ENCODE peak calls at places on chromosome 19, in six cellular contexts. J is neural progenitor cell, L is psoas muscle, T is neuronal stem cell, Y is mucosa of descending colon, R is HAP-1. Q is an unnamed sample. For H3K4me1, the result is how much of the 10 kb centered on the place peaks cover.

GRCh38 chr19:39792999-39793546 is 14.4 kb downstream of the LEUTX start:
- DNase-seq in L (peak), R (peak), T (peak), Y (peak), J (peak), Q (peak)

GRCh38 chr19:16330368-16330801 is 5.8 kb downstream of the KLF2 start:
- DNase-seq in L (peak), J (no peak), R (no peak), T (no peak), Y (peak), Q (peak)

GRCh38 chr19:58514564-58515020 is 2.8 kb upstream of the SLC27A5 start:
- DNase-seq in J (no peak), Y (no peak), R (no peak), L (no peak), T (no peak), Q (no peak)

GRCh38 chr19:35048911-35049411 is 7.4 kb downstream of the HPN start:
- DNase-seq in T (no peak), L (peak), Y (no peak), J (no peak), R (no peak), Q (no peak)

GRCh38 chr19:30207357-30207756 is 164.8 kb upstream of the ZNF536 start:
- DNase-seq in T (no peak), Y (no peak), L (no peak), R (no peak), J (no peak), Q (no peak)

GRCh38 chr19:45809643-45810159 is 5.4 kb downstream of the RSPH6A start:
- DNase-seq in R (no peak), T (no peak), L (no peak), Y (peak), J (no peak), Q (no peak)

GRCh38 chr19:33403221-33403972 is 29.9 kb downstream of the CEBPG start:
- DNase-seq in Y (peak), T (no peak), R (no peak), L (peak), J (no peak), Q (peak)

GRCh38 chr19:4361152-4362037 is 18.0 kb downstream of the MPND start:
- DNase-seq in L (no peak), Y (no peak), R (no peak), J (peak), T (no peak), Q (no peak)

GRCh38 chr19:390386-391198 is 18.4 kb downstream of the C2CD4C start:
- DNase-seq in J (no peak), Y (no peak), T (no peak), L (no peak), R (peak), Q (peak)

GRCh38 chr19:46787331-46788100 is 878 bp downstream of the SLC1A5 start:
- DNase-seq in L (peak), Y (peak), R (peak), J (peak), T (peak), Q (peak)

GRCh38 chr19:12052057-12052570 is 647 bp downstream of the ZNF878 start:
- DNase-seq in L (no peak), R (no peak), Y (no peak), T (no peak), J (no peak), Q (no peak)

GRCh38 chr19:7871530-7872305 is 2.5 kb downstream of the PRR36 start:
- DNase-seq in J (peak), T (peak), L (peak), Y (peak), R (peak), Q (peak)

GRCh38 chr19:45767881-45768643 is 990 bp downstream of the SIX5 start:
- DNase-seq in Y (peak), L (peak), T (peak), J (peak), R (peak), Q (peak)

GRCh38 chr19:976476-976875 is 7.7 kb upstream of the WDR18 start:
- DNase-seq in Y (no peak), L (no peak), J (no peak), R (no peak), T (no peak), Q (no peak)

GRCh38 chr19:33666196-33666595 is 44.4 kb downstream of the CHST8 start:
- DNase-seq in L (no peak), J (no peak), R (no peak), T (no peak), Y (no peak), Q (no peak)

GRCh38 chr19:51571599-51571998 is 516 bp downstream of the ZNF175 start:
- DNase-seq in Y (no peak), J (no peak), T (no peak), L (no peak), R (no peak), Q (no peak)

GRCh38 chr19:45161715-45162463 is 1.1 kb upstream of the NKPD1 start:
- DNase-seq in T (no peak), R (no peak), J (peak), L (peak), Y (no peak), Q (no peak)

GRCh38 chr19:8681345-8682021 is 17.1 kb downstream of the ACTL9 start:
- DNase-seq in Y (no peak), L (no peak), R (no peak), T (no peak), J (no peak), Q (no peak)

GRCh38 chr19:35347171-35347929 is at the start of gene FFAR1:
- DNase-seq in T (no peak), L (no peak), J (no peak), R (no peak), Y (peak), Q (peak)

GRCh38 chr19:46195104-46195503 is 34.4 kb upstream of the IGFL1 start:
- DNase-seq in J (no peak), R (no peak), L (no peak), Y (no peak), T (no peak), Q (no peak)

GRCh38 chr19:1082165-1082927 is 12.8 kb downstream of the POLR2E start:
- DNase-seq in R (peak), J (peak), T (peak), L (no peak), Y (peak), Q (peak)

GRCh38 chr19:801861-802496 is 4.7 kb downstream of the PTBP1 start:
- DNase-seq in J (no peak), L (peak), Y (no peak), T (no peak), R (no peak), Q (no peak)

GRCh38 chr19:46232029-46232428 is 2.5 kb downstream of the IGFL1 start:
- DNase-seq in T (no peak), J (no peak), R (no peak), L (no peak), Y (no peak), Q (no peak)

GRCh38 chr19:39919976-39920375 is 14.5 kb downstream of the FCGBP start:
- DNase-seq in J (no peak), T (no peak), L (no peak), R (no peak), Y (no peak), Q (no peak)

GRCh38 chr19:18419195-18419698 is at the start of gene SSBP4:
- DNase-seq in L (peak), Y (peak), R (peak), T (peak), J (peak), Q (peak)

GRCh38 chr19:18418034-18418724 is 1.0 kb upstream of the SSBP4 start:
- DNase-seq in L (peak), J (no peak), Y (peak), T (no peak), R (no peak), Q (peak)

GRCh38 chr19:18416778-18417249 is 2.4 kb upstream of the SSBP4 start:
- DNase-seq in L (peak), Y (peak), J (peak), R (peak), T (peak), Q (peak)

GRCh38 chr19:18418725-18419194 is 438 bp upstream of the SSBP4 start:
- DNase-seq in R (peak), Y (peak), J (no peak), T (no peak), L (peak), Q (peak)

DNA sequence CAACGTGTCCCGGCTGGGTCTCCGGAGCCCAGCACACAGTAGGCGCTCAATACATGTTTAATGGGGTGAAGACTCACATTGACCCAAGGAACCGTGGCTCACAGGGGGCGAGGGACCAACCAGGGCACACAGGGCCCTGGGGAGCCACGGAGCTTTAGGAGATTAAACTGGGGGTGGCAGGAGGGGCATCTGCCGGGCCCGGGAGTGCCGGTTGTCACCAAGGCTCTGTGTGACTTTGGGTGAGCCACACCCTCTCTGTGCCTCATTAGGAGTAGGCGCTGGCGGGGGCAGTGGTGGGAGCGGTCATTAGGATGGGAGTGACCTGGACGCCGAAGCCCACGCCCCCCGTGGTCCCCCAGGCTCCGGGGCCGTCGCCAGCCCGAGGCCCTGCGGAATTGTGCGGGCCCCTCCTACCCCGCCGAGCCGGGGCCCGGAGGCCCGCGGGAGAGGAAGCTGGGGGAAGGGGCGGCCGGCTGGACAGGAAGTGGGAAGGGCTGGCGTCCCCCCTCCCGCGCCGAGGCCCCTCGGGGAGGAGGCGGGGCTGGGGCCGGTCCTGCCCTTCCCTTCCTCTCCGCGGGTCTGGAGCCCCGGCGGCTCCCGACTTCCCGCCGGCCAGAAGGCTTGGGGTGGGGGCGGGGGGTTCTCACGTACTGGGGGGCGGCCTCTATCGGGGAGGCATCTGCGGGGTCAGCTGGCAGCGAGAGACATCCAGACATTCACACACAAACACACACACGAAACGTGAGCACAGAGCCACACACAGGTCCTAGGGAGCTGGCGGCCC is 1.8 kb upstream of the SSBP4 start:
- DNase-seq in Y (peak), R (peak), T (peak), L (peak), J (peak), Q (peak)
- H3K4me1 ChIP-seq in Y (under half), R (under half), T (half or more), L (under half), J (under half), Q (under half)

DNA sequence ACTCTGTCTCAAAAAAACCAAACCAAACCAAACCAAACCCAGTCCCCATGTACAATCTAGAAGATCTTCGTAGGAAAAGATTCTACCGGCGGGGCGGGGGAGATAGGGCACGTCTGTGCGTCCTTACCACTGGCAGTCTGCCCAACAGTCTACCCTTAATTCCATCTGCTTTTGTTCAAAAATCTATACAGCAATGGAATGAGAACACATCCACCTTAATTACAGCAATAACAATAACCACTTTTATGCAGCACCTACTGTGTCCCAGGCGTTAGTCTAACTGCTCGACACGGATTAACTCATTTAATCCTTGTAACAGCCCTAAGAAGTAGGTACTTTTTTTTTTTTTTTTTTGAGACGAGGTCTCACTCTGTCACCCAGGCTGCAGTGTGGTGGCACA is 2.5 kb upstream of the ATF5 start:
- DNase-seq in L (no peak), T (no peak), R (peak), Y (no peak), J (no peak), Q (no peak)
- H3K4me1 ChIP-seq in L (under half), T (under half), R (under half), Y (under half), J (under half), Q (under half)

GRCh38 chr19:2170219-2170618 is 6.5 kb downstream of the DOT1L start:
- DNase-seq in Y (no peak), L (no peak), J (peak), T (no peak), R (no peak), Q (no peak)
- H3K4me1 ChIP-seq in Y (half or more), L (half or more), J (under half), T (under half), R (under half), Q (under half)

GRCh38 chr19:13169769-13170168 is 19.6 kb downstream of the IER2 start:
- DNase-seq in J (no peak), T (no peak), L (no peak), Y (peak), R (no peak), Q (peak)
- H3K4me1 ChIP-seq in J (under half), T (under half), L (under half), Y (half or more), R (under half), Q (under half)

GRCh38 chr19:2487090-2487489 is 11.2 kb downstream of the GADD45B start:
- DNase-seq in J (no peak), L (no peak), R (no peak), Y (no peak), T (no peak), Q (no peak)
- H3K4me1 ChIP-seq in J (under half), L (under half), R (under half), Y (under half), T (under half), Q (under half)

GRCh38 chr19:23410155-23410554 is 14.9 kb upstream of the ZNF91 start:
- DNase-seq in J (no peak), Y (no peak), R (no peak), T (no peak), L (no peak), Q (no peak)
- H3K4me1 ChIP-seq in J (under half), Y (under half), R (under half), T (under half), L (under half), Q (under half)

GRCh38 chr19:10352764-10353671 is 13.6 kb upstream of the ICAM3 start:
- DNase-seq in R (no peak), L (peak), Y (no peak), J (peak), T (peak), Q (peak)
- H3K4me1 ChIP-seq in R (under half), L (under half), Y (under half), J (under half), T (under half), Q (under half)

GRCh38 chr19:6579450-6580178 is 11.3 kb downstream of the CD70 start:
- DNase-seq in Y (no peak), R (no peak), T (no peak), J (no peak), L (no peak), Q (no peak)

GRCh38 chr19:6586056-6586455 is 4.9 kb downstream of the CD70 start:
- DNase-seq in R (no peak), T (no peak), L (no peak), Y (no peak), J (no peak), Q (no peak)

GRCh38 chr19:6577410-6578125 is 13.4 kb downstream of the CD70 start:
- DNase-seq in Y (peak), T (no peak), L (no peak), R (peak), J (no peak), Q (no peak)

GRCh38 chr19:6576869-6577281 is 14.1 kb downstream of the CD70 start:
- DNase-seq in J (no peak), T (no peak), R (peak), Y (peak), L (no peak), Q (no peak)

GRCh38 chr19:6580313-6580712 is 10.6 kb downstream of the CD70 start:
- DNase-seq in J (no peak), T (no peak), L (no peak), Y (no peak), R (no peak), Q (no peak)
- H3K4me1 ChIP-seq in J (under half), T (under half), L (under half), Y (under half), R (under half), Q (under half)

DNA sequence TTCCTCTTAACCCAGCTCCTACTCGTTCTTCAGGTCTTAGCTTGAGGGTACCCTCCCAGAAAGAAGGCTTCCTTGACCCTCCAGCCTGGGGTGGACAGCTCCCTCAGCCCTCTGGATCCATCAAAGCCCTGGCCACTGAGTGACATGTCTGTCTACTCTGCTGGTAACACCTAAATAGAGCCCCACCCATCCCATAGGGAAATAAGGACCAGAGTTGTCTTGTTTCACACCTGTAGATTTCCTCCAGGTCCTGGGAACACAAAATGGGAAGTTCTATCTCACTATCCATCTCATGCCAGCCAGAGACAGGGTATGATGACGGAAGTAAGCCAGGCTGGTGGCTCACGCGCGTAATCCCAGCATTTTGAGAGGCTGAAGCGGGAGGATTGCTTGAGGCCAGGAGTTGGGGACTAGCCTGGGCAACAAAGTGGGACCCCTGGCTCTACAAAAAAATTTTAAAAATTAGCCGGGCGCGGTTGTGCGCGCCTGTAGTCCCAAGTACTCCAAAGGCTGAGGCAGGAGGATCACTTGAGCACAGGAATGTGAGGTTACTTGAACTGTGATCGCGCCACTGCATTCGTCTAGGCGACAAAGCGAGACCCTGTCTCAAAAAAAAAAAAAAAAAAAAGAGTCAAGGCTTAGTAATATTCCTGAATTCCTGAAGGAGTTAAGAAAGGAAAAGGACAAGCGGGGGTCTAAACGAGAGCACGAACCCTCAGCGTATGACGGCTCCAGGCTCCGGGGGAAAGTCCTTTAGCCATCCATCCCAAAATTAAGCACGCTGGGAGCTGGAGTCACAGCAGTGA is 544 bp upstream of the CCDC97 start:
- DNase-seq in R (no peak), T (no peak), L (no peak), Y (no peak), J (no peak), Q (peak)
- H3K4me1 ChIP-seq in R (under half), T (under half), L (under half), Y (under half), J (under half), Q (under half)

GRCh38 chr19:48717059-48717395 is 2.5 kb downstream of the MAMSTR start:
- DNase-seq in Y (no peak), T (no peak), L (no peak), J (no peak), R (no peak), Q (no peak)
- H3K4me1 ChIP-seq in Y (under half), T (under half), L (under half), J (under half), R (under half), Q (under half)